ENCODE peak calls at places on chromosomes 1 and 21, in five cellular contexts. C is EH; O is sciatic nerve; T is posterior vena cava; X is activated naive CD4-positive, alpha-beta T cell treated with anti-CD3 and anti-CD28 coated beads for 36 hours. A is an unnamed sample.

GRCh38 chr1:22132517-22133235 is 10.2 kb downstream of the WNT4 start:
- DNase-seq in T (no peak), C (peak), O (no peak), X (no peak), A (peak)

GRCh38 chr1:27122652-27123051 is 32.3 kb downstream of the SLC9A1 start:
- DNase-seq in O (no peak), X (peak), C (peak), T (no peak), A (no peak)

GRCh38 chr1:102498929-102499328 is 502.2 kb upstream of the OLFM3 start:
- DNase-seq in C (peak), X (no peak), T (no peak), O (no peak), A (no peak)

GRCh38 chr1:229199892-229200291 is 71.0 kb upstream of the RAB4A start:
- DNase-seq in O (no peak), C (no peak), T (no peak), X (no peak), A (no peak)

GRCh38 chr1:34479731-34480130 is 275.1 kb upstream of the GJB5 start:
- DNase-seq in C (no peak), O (no peak), T (no peak), X (no peak), A (no peak)

GRCh38 chr1:227942021-227942715 is 5.6 kb downstream of the WNT9A start:
- DNase-seq in C (no peak), X (no peak), O (peak), T (peak), A (no peak)

GRCh38 chr1:21325731-21326387 is 35.6 kb upstream of the ECE1 start:
- DNase-seq in X (no peak), T (no peak), C (no peak), O (no peak), A (no peak)

GRCh38 chr1:22387888-22388564 is 63.6 kb upstream of the ZBTB40 start:
- DNase-seq in T (no peak), X (no peak), C (peak), O (no peak), A (peak)

GRCh38 chr21:14753069-14753465 is 207.0 kb upstream of the SAMSN1 start:
- DNase-seq in T (no peak), C (no peak), X (no peak), O (no peak), A (no peak)

GRCh38 chr21:37767984-37768383 is 148.3 kb downstream of the KCNJ6 start:
- DNase-seq in O (no peak), C (peak), X (no peak), T (no peak), A (no peak)

GRCh38 chr21:44579833-44580144 is 615 bp downstream of the KRTAP10-5 start:
- DNase-seq in O (no peak), X (no peak), T (no peak), C (no peak), A (no peak)

GRCh38 chr1:236284291-236284711 is 2.5 kb upstream of the ERO1B start:
- DNase-seq in O (no peak), T (no peak), X (peak), C (no peak), A (no peak)

GRCh38 chr1:11704226-11704619 is 12.7 kb downstream of the DRAXIN start:
- DNase-seq in T (no peak), X (no peak), C (no peak), O (no peak), A (no peak)

A was measured in epithelial cell of prostate.